ENCODE peak calls at places on chromosomes 4 and X, in five cellular contexts. One of them, this sample, is unnamed.

GRCh38 chr4:58602701-58603359 is 1492.6 kb upstream of the IGFBP7 start:
- DNase-seq in psoas muscle: no peak
- DNase-seq in astrocyte of the spinal cord: no peak
- DNase-seq in activated B cell treated with CpG ODN at 0.5 μM for 24 hours: no peak
- DNase-seq in AG09319: no peak
- DNase-seq in this sample: no peak

GRCh38 chr4:25358515-25359275 is 18.4 kb upstream of the ANAPC4 start:
- DNase-seq in psoas muscle: no peak
- DNase-seq in astrocyte of the spinal cord: no peak
- DNase-seq in activated B cell treated with CpG ODN at 0.5 μM for 24 hours: no peak
- DNase-seq in AG09319: no peak
- DNase-seq in this sample: no peak

GRCh38 chr4:184688447-184688846 is 38.9 kb downstream of the PRIMPOL start:
- DNase-seq in psoas muscle: no peak
- DNase-seq in astrocyte of the spinal cord: peak
- DNase-seq in activated B cell treated with CpG ODN at 0.5 μM for 24 hours: no peak
- DNase-seq in AG09319: peak
- DNase-seq in this sample: no peak

GRCh38 chr4:2451821-2452785 is 16.8 kb upstream of the RNF4 start:
- DNase-seq in psoas muscle: peak
- DNase-seq in astrocyte of the spinal cord: no peak
- DNase-seq in activated B cell treated with CpG ODN at 0.5 μM for 24 hours: no peak
- DNase-seq in AG09319: no peak
- DNase-seq in this sample: no peak

GRCh38 chr4:39825741-39826231 is 127.8 kb downstream of the UBE2K start:
- DNase-seq in psoas muscle: no peak
- DNase-seq in astrocyte of the spinal cord: peak
- DNase-seq in activated B cell treated with CpG ODN at 0.5 μM for 24 hours: no peak
- DNase-seq in AG09319: no peak
- DNase-seq in this sample: no peak

GRCh38 chr4:100581337-100581736 is 63.5 kb upstream of the EMCN start:
- DNase-seq in psoas muscle: peak
- DNase-seq in astrocyte of the spinal cord: no peak
- DNase-seq in activated B cell treated with CpG ODN at 0.5 μM for 24 hours: no peak
- DNase-seq in AG09319: no peak
- DNase-seq in this sample: no peak

GRCh38 chr4:122364700-122365404 is 14.0 kb upstream of the ADAD1 start:
- DNase-seq in psoas muscle: peak
- DNase-seq in astrocyte of the spinal cord: no peak
- DNase-seq in activated B cell treated with CpG ODN at 0.5 μM for 24 hours: no peak
- DNase-seq in AG09319: no peak
- DNase-seq in this sample: no peak

GRCh38 chr4:186291256-186291890 is 25.4 kb downstream of the F11 start:
- DNase-seq in psoas muscle: no peak
- DNase-seq in astrocyte of the spinal cord: no peak
- DNase-seq in activated B cell treated with CpG ODN at 0.5 μM for 24 hours: no peak
- DNase-seq in AG09319: no peak
- DNase-seq in this sample: no peak

GRCh38 chr4:133146574-133147198 is 2.4 kb upstream of the PCDH10 start:
- DNase-seq in psoas muscle: peak
- DNase-seq in astrocyte of the spinal cord: peak
- DNase-seq in activated B cell treated with CpG ODN at 0.5 μM for 24 hours: no peak
- DNase-seq in AG09319: no peak
- DNase-seq in this sample: peak

GRCh38 chr4:168451744-168452394 is 28.4 kb downstream of the DDX60L start:
- DNase-seq in psoas muscle: no peak
- DNase-seq in astrocyte of the spinal cord: peak
- DNase-seq in activated B cell treated with CpG ODN at 0.5 μM for 24 hours: no peak
- DNase-seq in AG09319: no peak
- DNase-seq in this sample: no peak

GRCh38 chr4:151987606-151988005 is 226.8 kb upstream of the GATB start:
- DNase-seq in psoas muscle: no peak
- DNase-seq in astrocyte of the spinal cord: no peak
- DNase-seq in activated B cell treated with CpG ODN at 0.5 μM for 24 hours: no peak
- DNase-seq in AG09319: no peak
- DNase-seq in this sample: no peak

GRCh38 chr4:82948647-82949204 is 48.2 kb downstream of the THAP9 start:
- DNase-seq in psoas muscle: no peak
- DNase-seq in astrocyte of the spinal cord: peak
- DNase-seq in activated B cell treated with CpG ODN at 0.5 μM for 24 hours: no peak
- DNase-seq in AG09319: no peak
- DNase-seq in this sample: no peak

GRCh38 chr4:8656711-8657380 is 64.3 kb downstream of the CPZ start:
- DNase-seq in psoas muscle: no peak
- DNase-seq in astrocyte of the spinal cord: no peak
- DNase-seq in activated B cell treated with CpG ODN at 0.5 μM for 24 hours: no peak
- DNase-seq in AG09319: no peak
- DNase-seq in this sample: no peak

GRCh38 chrX:110021180-110022022 is 18.5 kb downstream of the TMEM164 start:
- DNase-seq in psoas muscle: no peak
- DNase-seq in astrocyte of the spinal cord: peak
- DNase-seq in activated B cell treated with CpG ODN at 0.5 μM for 24 hours: no peak
- DNase-seq in AG09319: peak
- DNase-seq in this sample: no peak

GRCh38 chr4:67327245-67327860 is 217.9 kb downstream of the CENPC start:
- DNase-seq in psoas muscle: no peak
- DNase-seq in astrocyte of the spinal cord: peak
- DNase-seq in activated B cell treated with CpG ODN at 0.5 μM for 24 hours: no peak
- DNase-seq in AG09319: peak
- DNase-seq in this sample: peak

GRCh38 chr4:87270144-87270543 is 49.7 kb upstream of the KLHL8 start:
- DNase-seq in psoas muscle: no peak
- DNase-seq in astrocyte of the spinal cord: peak
- DNase-seq in activated B cell treated with CpG ODN at 0.5 μM for 24 hours: no peak
- DNase-seq in AG09319: no peak
- DNase-seq in this sample: no peak
- TF ChIP-seq CTCF in psoas muscle: peak
- TF ChIP-seq CTCF in astrocyte of the spinal cord: peak
- TF ChIP-seq CTCF in activated B cell treated with CpG ODN at 0.5 μM for 24 hours: no peak
- TF ChIP-seq CTCF in AG09319: peak
- TF ChIP-seq CTCF in this sample: peak

GRCh38 chr4:157014621-157015591 is 43.3 kb upstream of the PDGFC start:
- DNase-seq in psoas muscle: no peak
- DNase-seq in astrocyte of the spinal cord: peak
- DNase-seq in activated B cell treated with CpG ODN at 0.5 μM for 24 hours: no peak
- DNase-seq in AG09319: peak
- DNase-seq in this sample: no peak
- TF ChIP-seq CTCF in psoas muscle: no peak
- TF ChIP-seq CTCF in astrocyte of the spinal cord: no peak
- TF ChIP-seq CTCF in activated B cell treated with CpG ODN at 0.5 μM for 24 hours: no peak
- TF ChIP-seq CTCF in AG09319: no peak
- TF ChIP-seq CTCF in this sample: no peak

GRCh38 chr4:45741897-45742296 is 382.0 kb downstream of the GABRG1 start:
- DNase-seq in psoas muscle: no peak
- DNase-seq in astrocyte of the spinal cord: no peak
- DNase-seq in activated B cell treated with CpG ODN at 0.5 μM for 24 hours: no peak
- DNase-seq in AG09319: no peak
- DNase-seq in this sample: no peak
- TF ChIP-seq CTCF in psoas muscle: no peak
- TF ChIP-seq CTCF in astrocyte of the spinal cord: no peak
- TF ChIP-seq CTCF in activated B cell treated with CpG ODN at 0.5 μM for 24 hours: no peak
- TF ChIP-seq CTCF in AG09319: no peak
- TF ChIP-seq CTCF in this sample: peak

DNA sequence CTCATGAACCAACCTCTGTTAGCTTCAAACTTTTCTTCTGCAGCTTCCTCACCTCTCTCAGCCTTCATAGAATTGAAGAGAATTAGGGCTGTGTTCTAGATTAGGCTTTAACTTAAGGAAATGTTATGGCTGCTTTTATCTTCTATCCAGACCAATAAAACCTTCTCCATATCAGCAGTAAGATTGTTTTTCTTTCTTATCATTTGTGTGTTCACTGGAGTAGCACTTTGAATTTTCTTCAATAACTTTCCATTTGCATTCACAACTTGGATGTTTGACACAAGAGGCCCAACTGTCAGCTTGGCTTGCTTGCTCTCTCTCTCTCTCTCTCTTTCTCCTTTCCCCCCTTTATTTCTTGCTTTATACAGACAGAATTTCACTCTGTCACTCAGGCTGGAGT is 22.8 kb upstream of the SOWAHB start:
- DNase-seq in psoas muscle: no peak
- DNase-seq in astrocyte of the spinal cord: no peak
- DNase-seq in activated B cell treated with CpG ODN at 0.5 μM for 24 hours: no peak
- DNase-seq in AG09319: no peak
- DNase-seq in this sample: no peak
- TF ChIP-seq CTCF in psoas muscle: no peak
- TF ChIP-seq CTCF in astrocyte of the spinal cord: no peak
- TF ChIP-seq CTCF in activated B cell treated with CpG ODN at 0.5 μM for 24 hours: no peak
- TF ChIP-seq CTCF in AG09319: no peak
- TF ChIP-seq CTCF in this sample: no peak

GRCh38 chr4:169493164-169493524 is 119.2 kb downstream of the NEK1 start:
- DNase-seq in psoas muscle: no peak
- DNase-seq in astrocyte of the spinal cord: no peak
- DNase-seq in activated B cell treated with CpG ODN at 0.5 μM for 24 hours: no peak
- DNase-seq in AG09319: no peak
- DNase-seq in this sample: no peak
- TF ChIP-seq CTCF in psoas muscle: no peak
- TF ChIP-seq CTCF in astrocyte of the spinal cord: no peak
- TF ChIP-seq CTCF in activated B cell treated with CpG ODN at 0.5 μM for 24 hours: no peak
- TF ChIP-seq CTCF in AG09319: no peak
- TF ChIP-seq CTCF in this sample: no peak

DNA sequence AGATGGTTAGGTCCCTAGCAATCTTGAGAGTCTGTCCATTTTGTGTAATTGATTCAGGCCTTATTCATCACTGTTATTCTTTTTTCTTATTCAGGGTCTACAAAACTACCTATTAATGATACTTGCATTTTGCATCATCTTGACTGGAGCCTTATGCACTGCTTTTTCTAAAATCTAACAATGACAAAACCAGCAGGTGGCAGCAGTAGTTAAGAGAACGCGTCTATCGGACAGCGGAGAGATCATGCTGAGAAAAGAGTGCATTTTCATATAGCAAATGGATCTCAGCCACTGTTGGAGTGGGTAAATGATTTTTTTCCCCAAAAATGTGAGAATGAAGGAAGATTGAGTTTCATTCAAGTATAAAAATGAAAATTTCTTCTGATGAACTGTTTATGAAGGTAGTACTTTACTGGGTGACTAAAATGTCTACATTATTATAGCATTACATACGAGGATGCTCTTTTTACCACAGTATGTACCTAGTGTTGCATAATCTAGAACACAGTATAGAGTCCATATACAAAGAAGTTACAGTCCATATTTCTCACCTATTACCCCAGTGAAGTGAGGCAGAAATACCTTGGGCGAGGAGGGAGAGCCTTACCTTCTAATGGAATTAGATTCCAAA is 43.2 kb downstream of the TMEM144 start:
- DNase-seq in psoas muscle: no peak
- DNase-seq in astrocyte of the spinal cord: peak
- DNase-seq in activated B cell treated with CpG ODN at 0.5 μM for 24 hours: no peak
- DNase-seq in AG09319: peak
- DNase-seq in this sample: peak
- TF ChIP-seq CTCF in psoas muscle: peak
- TF ChIP-seq CTCF in astrocyte of the spinal cord: peak
- TF ChIP-seq CTCF in activated B cell treated with CpG ODN at 0.5 μM for 24 hours: no peak
- TF ChIP-seq CTCF in AG09319: peak
- TF ChIP-seq CTCF in this sample: peak